ENCODE peak calls at places on chromosomes 11 and 22, in nine cellular contexts. N, Z, C, Q, I, M, L, T and D are unnamed samples.

GRCh38 chr11:124801636-124802312 is 1.6 kb upstream of the MSANTD2 start:
- DNase-seq in N (no peak), Z (peak), C (peak), Q (no peak), I (no peak), M (no peak), L (no peak), T (no peak), D (no peak)

GRCh38 chr11:74679513-74679865 is 51.7 kb downstream of the CHRDL2 start:
- DNase-seq in N (no peak), Z (no peak), C (no peak), Q (no peak), I (no peak), M (no peak), L (no peak), T (no peak), D (no peak)

GRCh38 chr22:50699754-50700386 is 27.2 kb downstream of the SHANK3 start:
- DNase-seq in N (peak), Z (no peak), C (no peak), Q (no peak), I (peak), M (no peak), L (no peak), T (no peak), D (peak)

GRCh38 chr22:47167056-47167455 is 404.6 kb downstream of the TBC1D22A start:
- DNase-seq in N (no peak), Z (no peak), C (no peak), Q (no peak), I (no peak), M (no peak), L (no peak), T (no peak), D (no peak)

GRCh38 chr11:2587976-2588748 is 111.6 kb downstream of the KCNQ1OT1 start:
- DNase-seq in N (no peak), Z (no peak), C (no peak), Q (no peak), I (peak), M (no peak), L (no peak), T (peak), D (no peak)

GRCh38 chr11:32594272-32594671 is 10.6 kb downstream of the EIF3M start:
- DNase-seq in N (no peak), Z (no peak), C (no peak), Q (no peak), I (no peak), M (no peak), L (no peak), T (no peak), D (no peak)

GRCh38 chr11:64881476-64881875 is 3.1 kb upstream of the EHD1 start:
- DNase-seq in N (no peak), Z (no peak), C (no peak), Q (no peak), I (no peak), M (no peak), L (no peak), T (no peak), D (no peak)

GRCh38 chr22:27019827-27020226 is 362.4 kb downstream of the MIAT start:
- DNase-seq in N (no peak), Z (peak), C (no peak), Q (no peak), I (peak), M (no peak), L (no peak), T (no peak), D (no peak)

GRCh38 chr11:58905716-58906547 is 33.4 kb upstream of the GLYATL1 start:
- DNase-seq in N (peak), Z (peak), C (peak), Q (no peak), I (peak), M (no peak), L (no peak), T (no peak), D (no peak)

GRCh38 chr11:46977038-46977818 is 40.7 kb downstream of the CSTPP1 start:
- DNase-seq in N (peak), Z (no peak), C (no peak), Q (no peak), I (no peak), M (no peak), L (no peak), T (no peak), D (no peak)